ENCODE peak calls at places on chromosomes 7 and 10, in eight cellular contexts. T, C, S, R, H, Z, W and O are unnamed samples. For H3K4me1, the result is how much of the 10 kb centered on the place peaks cover.

GRCh38 chr10:126090911-126091728 is 194.8 kb downstream of the FANK1 start:
- DNase-seq in T (no peak), C (no peak), S (no peak), R (peak), H (peak), Z (no peak), W (no peak), O (no peak)

GRCh38 chr10:46035923-46036849 is 5.8 kb upstream of the NCOA4 start:
- DNase-seq in T (no peak), C (peak), S (no peak), R (peak), H (no peak), Z (no peak), W (peak), O (no peak)

GRCh38 chr7:137006293-137006692 is 137.8 kb downstream of the CHRM2 start:
- DNase-seq in T (no peak), C (no peak), S (no peak), R (no peak), H (peak), Z (no peak), W (no peak), O (no peak)

GRCh38 chr7:36311539-36311938 is 78.1 kb upstream of the ANLN start:
- DNase-seq in T (no peak), C (no peak), S (no peak), R (no peak), H (no peak), Z (no peak), W (no peak), O (no peak)

GRCh38 chr10:21807162-21807561 is 196.4 kb downstream of the DNAJC1 start:
- DNase-seq in T (no peak), C (peak), S (no peak), R (no peak), H (no peak), Z (no peak), W (no peak), O (no peak)

GRCh38 chr7:121073463-121074099 is 85.1 kb downstream of the CPED1 start:
- DNase-seq in T (no peak), C (no peak), S (no peak), R (no peak), H (no peak), Z (no peak), W (no peak), O (no peak)

GRCh38 chr7:133853706-133854276 is 273.3 kb upstream of the LRGUK start:
- DNase-seq in T (no peak), C (peak), S (no peak), R (no peak), H (peak), Z (no peak), W (peak), O (peak)

GRCh38 chr10:13987472-13987871 is 343.3 kb downstream of the FRMD4A start:
- DNase-seq in T (no peak), C (no peak), S (no peak), R (no peak), H (peak), Z (no peak), W (no peak), O (no peak)

GRCh38 chr10:62626817-62627216 is 177.7 kb upstream of the ADO start:
- DNase-seq in T (no peak), C (peak), S (no peak), R (no peak), H (peak), Z (no peak), W (no peak), O (no peak)

GRCh38 chr7:107559864-107560263 is 3.9 kb downstream of the COG5 start:
- DNase-seq in T (no peak), C (peak), S (no peak), R (no peak), H (peak), Z (no peak), W (no peak), O (no peak)

GRCh38 chr10:34168429-34168828 is 646.7 kb downstream of the PARD3 start:
- DNase-seq in T (no peak), C (no peak), S (no peak), R (no peak), H (no peak), Z (no peak), W (no peak), O (no peak)

GRCh38 chr7:74141705-74142104 is 32.5 kb upstream of the EIF4H start:
- DNase-seq in T (no peak), C (peak), S (no peak), R (no peak), H (no peak), Z (no peak), W (no peak), O (no peak)

GRCh38 chr7:18041202-18041601 is 13.6 kb upstream of the PRPS1L1 start:
- DNase-seq in T (no peak), C (no peak), S (no peak), R (no peak), H (no peak), Z (no peak), W (no peak), O (no peak)

GRCh38 chr10:29102636-29103035 is 186.2 kb upstream of the LYZL1 start:
- DNase-seq in T (no peak), C (no peak), S (no peak), R (no peak), H (no peak), Z (no peak), W (no peak), O (no peak)

GRCh38 chr10:98555011-98555619 is 108.4 kb upstream of the HPS1 start:
- DNase-seq in T (no peak), C (no peak), S (no peak), R (no peak), H (no peak), Z (no peak), W (no peak), O (no peak)

GRCh38 chr10:122504551-122504950 is 43.2 kb downstream of the HTRA1 start:
- DNase-seq in T (no peak), C (no peak), S (peak), R (peak), H (peak), Z (peak), W (no peak), O (no peak)

GRCh38 chr7:151859948-151860685 is 16.8 kb downstream of the PRKAG2 start:
- DNase-seq in T (no peak), C (no peak), S (peak), R (no peak), H (no peak), Z (no peak), W (no peak), O (no peak)

GRCh38 chr7:141974831-141975230 is 1.3 kb upstream of the TAS2R38 start:
- DNase-seq in T (no peak), C (peak), S (no peak), R (no peak), H (peak), Z (no peak), W (peak), O (peak)

GRCh38 chr10:110353244-110354119 is 48.8 kb upstream of the SMNDC1 start:
- DNase-seq in T (peak), C (peak), S (no peak), R (no peak), H (peak), Z (no peak), W (no peak), O (peak)

GRCh38 chr10:102040305-102040704 is 15.7 kb downstream of the ARMH3 start:
- DNase-seq in T (no peak), C (no peak), S (no peak), R (no peak), H (peak), Z (no peak), W (no peak), O (no peak)

GRCh38 chr7:3922175-3922635 is 621.2 kb downstream of the SDK1 start:
- DNase-seq in T (no peak), C (peak), S (no peak), R (no peak), H (peak), Z (no peak), W (peak), O (peak)

GRCh38 chr7:18495412-18496335 is at the start of gene HDAC9:
- DNase-seq in T (no peak), C (peak), S (peak), R (peak), H (peak), Z (no peak), W (no peak), O (peak)

GRCh38 chr7:149125189-149125863 is 798 bp downstream of the ZNF425 start:
- DNase-seq in T (no peak), C (peak), S (no peak), R (no peak), H (peak), Z (no peak), W (peak), O (peak)

GRCh38 chr10:10032991-10033390 is 984.7 kb upstream of the CELF2 start:
- DNase-seq in T (no peak), C (no peak), S (no peak), R (no peak), H (no peak), Z (no peak), W (no peak), O (no peak)

GRCh38 chr10:4557469-4557868 is 268.5 kb upstream of the AKR1E2 start:
- DNase-seq in T (no peak), C (no peak), S (no peak), R (no peak), H (no peak), Z (no peak), W (no peak), O (no peak)

GRCh38 chr7:71286336-71286735 is 154.4 kb downstream of the GALNT17 start:
- DNase-seq in T (no peak), C (no peak), S (no peak), R (peak), H (no peak), Z (no peak), W (no peak), O (no peak)

GRCh38 chr7:132939495-132939894 is 142.4 kb downstream of the CHCHD3 start:
- DNase-seq in T (no peak), C (no peak), S (no peak), R (no peak), H (no peak), Z (no peak), W (no peak), O (no peak)

GRCh38 chr10:4201866-4202825 is 417.1 kb upstream of the KLF6 start:
- DNase-seq in T (no peak), C (peak), S (no peak), R (no peak), H (peak), Z (no peak), W (no peak), O (no peak)

GRCh38 chr10:127989481-127989964 is 82.6 kb downstream of the PTPRE start:
- DNase-seq in T (no peak), C (no peak), S (no peak), R (no peak), H (no peak), Z (no peak), W (no peak), O (no peak)

GRCh38 chr7:129017264-129017663 is 37.6 kb downstream of the TNPO3 start:
- DNase-seq in T (no peak), C (no peak), S (no peak), R (no peak), H (no peak), Z (no peak), W (no peak), O (no peak)

GRCh38 chr7:123798527-123799188 is 46.3 kb upstream of the HYAL4 start:
- DNase-seq in T (no peak), C (no peak), S (no peak), R (no peak), H (no peak), Z (no peak), W (peak), O (no peak)

GRCh38 chr7:28217161-28217560 is 36.6 kb upstream of the JAZF1 start:
- DNase-seq in T (no peak), C (no peak), S (no peak), R (no peak), H (no peak), Z (no peak), W (no peak), O (no peak)

GRCh38 chr10:15624405-15625191 is 95.1 kb downstream of the ITGA8 start:
- DNase-seq in T (no peak), C (no peak), S (no peak), R (no peak), H (peak), Z (peak), W (no peak), O (no peak)

GRCh38 chr7:77537595-77538185 is 595 bp downstream of the PTPN12 start:
- DNase-seq in T (peak), C (no peak), S (no peak), R (peak), H (peak), Z (no peak), W (peak), O (peak)

GRCh38 chr10:84525120-84525806 is 196.9 kb downstream of the CCSER2 start:
- DNase-seq in T (no peak), C (peak), S (no peak), R (no peak), H (no peak), Z (no peak), W (no peak), O (no peak)

GRCh38 chr10:15393417-15393816 is 22.3 kb upstream of the FAM171A1 start:
- DNase-seq in T (no peak), C (no peak), S (no peak), R (no peak), H (no peak), Z (no peak), W (no peak), O (no peak)

DNA sequence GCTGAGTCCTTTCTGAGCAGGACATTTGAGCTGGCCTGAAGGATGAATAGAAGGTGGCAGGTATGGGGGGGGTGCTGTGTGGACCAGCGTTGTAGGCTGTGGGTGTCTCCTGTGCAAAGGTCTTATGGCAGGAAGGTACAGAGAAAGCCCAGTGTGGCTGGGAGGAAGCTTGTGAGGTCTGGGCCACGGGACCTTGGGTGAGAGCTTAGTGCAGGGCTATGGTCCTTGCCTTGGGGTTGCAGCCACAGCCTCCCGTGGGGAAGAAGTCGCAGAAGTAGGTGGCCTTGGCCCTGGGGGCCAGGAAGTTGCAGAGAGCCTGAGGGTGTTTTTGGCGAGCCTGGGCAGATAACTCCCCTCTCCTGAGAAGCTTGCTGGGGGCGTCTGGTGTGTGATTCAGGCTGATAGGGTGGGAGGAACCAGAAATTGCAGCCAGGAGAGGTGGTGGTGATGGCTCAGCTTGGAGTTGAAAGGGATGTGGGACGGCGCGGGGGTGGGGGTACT is 172.0 kb upstream of the TNRC18 start:
- DNase-seq in T (no peak), C (peak), S (no peak), R (no peak), H (peak), Z (no peak), W (no peak), O (no peak)
- H3K4me1 ChIP-seq in T (under half), C (under half), S (under half), R (under half), H (under half), Z (under half), W (under half), O (under half)

GRCh38 chr10:48288661-48289060 is 14.2 kb upstream of the FRMPD2 start:
- DNase-seq in T (no peak), C (no peak), S (no peak), R (no peak), H (no peak), Z (no peak), W (no peak), O (no peak)
- H3K4me1 ChIP-seq in T (under half), C (under half), S (under half), R (under half), H (under half), Z (under half), W (under half), O (under half)

GRCh38 chr10:31749293-31749692 is 179.3 kb downstream of the ARHGAP12 start:
- DNase-seq in T (no peak), C (no peak), S (no peak), R (no peak), H (peak), Z (no peak), W (no peak), O (no peak)
- H3K4me1 ChIP-seq in T (under half), C (under half), S (under half), R (under half), H (under half), Z (under half), W (under half), O (under half)

DNA sequence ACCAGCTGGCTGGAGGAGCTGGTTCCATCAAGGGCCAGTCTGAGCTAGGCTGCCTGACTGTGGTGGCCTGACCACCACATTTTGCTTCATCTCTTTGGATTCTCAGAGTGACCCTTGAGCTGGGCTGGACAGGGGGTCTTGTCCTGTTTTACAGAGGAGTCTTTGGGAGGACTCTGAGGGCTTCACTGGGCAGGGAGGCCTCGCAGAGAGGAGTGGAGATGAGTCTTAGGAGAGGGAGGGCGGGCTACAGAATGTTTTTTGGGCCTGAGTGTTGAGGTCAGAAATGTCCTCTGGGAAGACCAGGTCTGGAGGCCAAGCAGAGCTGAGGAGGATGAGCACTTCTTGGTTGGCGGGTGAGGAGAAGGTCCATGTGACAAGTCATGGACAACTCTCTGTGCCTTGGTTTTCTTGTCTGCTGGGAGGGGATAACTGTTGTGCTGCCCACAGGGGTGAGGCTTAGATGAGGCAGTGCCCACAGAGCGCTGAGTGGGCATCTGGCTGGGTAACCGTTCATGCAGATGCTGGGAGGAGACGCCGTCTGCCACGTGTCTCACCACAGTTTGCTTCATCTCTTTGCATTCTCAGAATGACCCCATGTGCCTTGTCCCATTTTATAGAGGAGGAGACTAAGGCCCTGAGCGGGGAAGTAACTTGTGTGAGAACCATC is 9.4 kb downstream of the TSPAN15 start:
- DNase-seq in T (no peak), C (no peak), S (peak), R (no peak), H (no peak), Z (no peak), W (no peak), O (no peak)
- H3K4me1 ChIP-seq in T (under half), C (under half), S (under half), R (under half), H (under half), Z (under half), W (under half), O (under half)

DNA sequence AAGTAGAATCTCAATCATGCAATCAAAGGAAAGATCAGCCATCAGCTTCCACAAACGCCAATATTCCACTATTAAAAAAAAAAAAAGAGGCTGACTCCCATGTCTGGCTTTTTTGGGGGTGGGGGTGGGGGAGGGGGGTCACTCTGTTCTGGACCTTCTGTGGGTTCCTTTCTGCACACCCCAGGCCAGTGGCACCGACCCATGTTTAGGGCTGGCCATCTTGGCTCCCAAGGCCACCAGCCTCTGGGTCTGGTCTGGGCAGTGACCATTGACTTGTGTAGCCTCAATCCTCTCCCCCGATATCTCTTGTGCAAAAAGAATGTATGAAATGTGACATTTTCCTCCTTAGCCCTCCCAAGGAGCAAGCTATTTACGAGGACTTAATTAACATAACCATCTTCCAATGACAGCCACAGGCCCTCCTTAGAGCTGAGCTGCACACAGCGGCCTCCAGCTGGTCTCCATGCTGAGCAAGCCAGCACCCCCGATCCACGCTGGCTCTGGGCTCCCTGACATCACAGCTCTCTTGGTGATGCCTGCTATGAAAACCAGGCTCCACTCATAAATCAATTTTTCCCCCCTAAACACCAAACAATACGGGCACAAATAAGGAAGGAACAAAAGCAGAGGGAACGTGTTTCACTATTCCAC is 100.1 kb downstream of the ZRANB1 start:
- DNase-seq in T (no peak), C (peak), S (peak), R (no peak), H (no peak), Z (no peak), W (no peak), O (no peak)
- H3K4me1 ChIP-seq in T (under half), C (under half), S (under half), R (under half), H (under half), Z (half or more), W (under half), O (under half)

DNA sequence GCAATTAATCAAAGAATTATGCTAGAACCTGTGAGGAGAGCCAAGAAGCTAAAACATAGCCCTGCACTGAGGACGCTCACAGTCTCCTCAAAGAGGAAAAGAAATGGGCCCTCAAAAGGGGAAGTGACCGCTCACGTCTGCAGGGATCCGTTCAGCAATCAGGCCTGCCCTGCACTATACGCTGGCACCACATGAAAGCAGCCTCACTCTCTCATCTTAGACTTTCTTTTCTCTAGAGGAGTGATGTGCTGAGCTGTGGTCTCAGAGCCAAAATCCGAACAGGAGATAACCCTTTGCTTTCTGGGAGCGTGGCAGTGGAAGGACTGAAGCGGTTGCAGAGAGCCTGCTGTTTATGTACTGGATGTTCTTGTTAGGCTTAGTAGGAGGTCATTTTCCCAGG is 6.3 kb upstream of the IL2RA start:
- DNase-seq in T (peak), C (no peak), S (no peak), R (no peak), H (no peak), Z (no peak), W (no peak), O (peak)
- H3K4me1 ChIP-seq in T (half or more), C (under half), S (under half), R (under half), H (under half), Z (under half), W (under half), O (under half)

DNA sequence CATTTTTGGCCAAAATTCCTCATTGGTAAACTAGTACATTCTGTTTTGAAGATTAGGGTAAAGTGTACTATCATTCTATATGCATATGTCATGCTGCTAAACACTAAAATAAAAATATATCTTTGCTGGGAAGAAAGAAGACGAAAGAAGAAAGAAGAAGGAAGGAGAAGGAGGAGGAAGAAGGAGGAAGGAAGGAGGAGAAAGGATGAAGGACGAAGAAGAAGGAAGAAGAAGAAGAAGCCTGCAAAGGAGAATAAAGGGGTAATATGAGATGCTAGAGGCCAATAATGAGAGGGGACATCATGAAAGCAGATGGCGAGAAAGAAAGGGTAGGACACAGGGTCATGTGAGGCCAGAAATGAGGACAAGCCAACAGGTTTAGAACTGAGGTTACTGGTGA is 8.0 kb downstream of the SLC25A13 start:
- DNase-seq in T (no peak), C (no peak), S (no peak), R (no peak), H (no peak), Z (no peak), W (no peak), O (no peak)
- H3K4me1 ChIP-seq in T (under half), C (under half), S (under half), R (under half), H (under half), Z (under half), W (half or more), O (under half)